ENCODE peak calls at places on chromosomes 1 and 21, in nine cellular contexts. F, N, I, R, P, Y, X, V and H are unnamed samples.

GRCh38 chr1:30837653-30838052 is 70.9 kb downstream of the SDC3 start:
- DNase-seq in F (no peak), N (no peak), I (no peak), R (no peak), P (no peak), Y (no peak), X (no peak), V (no peak), H (no peak)

GRCh38 chr1:225834417-225835329 is 24.7 kb downstream of the EPHX1 start:
- DNase-seq in F (no peak), N (peak), I (peak), R (no peak), P (peak), Y (peak), X (no peak), V (no peak), H (no peak)

GRCh38 chr1:42723511-42723910 is 16.5 kb downstream of the CLDN19 start:
- DNase-seq in F (no peak), N (no peak), I (no peak), R (no peak), P (no peak), Y (no peak), X (no peak), V (no peak), H (no peak)

GRCh38 chr21:40730051-40730760 is 116.8 kb downstream of the DSCAM start:
- DNase-seq in F (no peak), N (no peak), I (no peak), R (no peak), P (no peak), Y (no peak), X (no peak), V (no peak), H (no peak)

GRCh38 chr21:44433791-44434567 is 21.3 kb upstream of the LRRC3 start:
- DNase-seq in F (no peak), N (no peak), I (no peak), R (no peak), P (no peak), Y (peak), X (no peak), V (peak), H (no peak)

GRCh38 chr1:68183895-68184294 is 48.4 kb downstream of the WLS start:
- DNase-seq in F (no peak), N (no peak), I (no peak), R (no peak), P (no peak), Y (no peak), X (no peak), V (no peak), H (no peak)

GRCh38 chr1:181392613-181393170 is 90.6 kb upstream of the CACNA1E start:
- DNase-seq in F (no peak), N (no peak), I (no peak), R (no peak), P (peak), Y (no peak), X (no peak), V (no peak), H (no peak)

GRCh38 chr1:37944816-37945215 is 2.0 kb downstream of the INPP5B start:
- DNase-seq in F (no peak), N (no peak), I (no peak), R (no peak), P (no peak), Y (no peak), X (no peak), V (no peak), H (no peak)

GRCh38 chr1:9655127-9655723 is 3.7 kb downstream of the PIK3CD start:
- DNase-seq in F (peak), N (no peak), I (no peak), R (peak), P (no peak), Y (no peak), X (peak), V (no peak), H (peak)

GRCh38 chr21:46160563-46161179 is 5.3 kb upstream of the FTCD start:
- DNase-seq in F (no peak), N (no peak), I (no peak), R (peak), P (no peak), Y (no peak), X (no peak), V (no peak), H (no peak)

GRCh38 chr1:53656062-53656915 is 82.7 kb downstream of the GLIS1 start:
- DNase-seq in F (no peak), N (peak), I (peak), R (no peak), P (peak), Y (no peak), X (no peak), V (peak), H (no peak)

GRCh38 chr1:165114022-165114888 is 242.3 kb downstream of the LMX1A start:
- DNase-seq in F (no peak), N (no peak), I (peak), R (peak), P (peak), Y (no peak), X (no peak), V (no peak), H (peak)

GRCh38 chr1:32765561-32766327 is 51.4 kb downstream of the YARS1 start:
- DNase-seq in F (no peak), N (no peak), I (no peak), R (no peak), P (no peak), Y (peak), X (no peak), V (no peak), H (peak)

GRCh38 chr1:40014812-40015594 is 25.5 kb upstream of the CAP1 start:
- DNase-seq in F (no peak), N (peak), I (peak), R (no peak), P (peak), Y (no peak), X (no peak), V (no peak), H (no peak)

GRCh38 chr1:228016653-228017355 is 10.0 kb downstream of the WNT3A start:
- DNase-seq in F (no peak), N (no peak), I (no peak), R (no peak), P (no peak), Y (no peak), X (no peak), V (peak), H (peak)

GRCh38 chr1:54953846-54954245 is 26.6 kb upstream of the TMEM61 start:
- DNase-seq in F (no peak), N (no peak), I (no peak), R (no peak), P (no peak), Y (no peak), X (no peak), V (no peak), H (no peak)
- TF ChIP-seq CTCF in F (no peak), N (no peak), I (no peak), R (no peak), P (no peak), Y (no peak), X (no peak), V (no peak), H (no peak)

DNA sequence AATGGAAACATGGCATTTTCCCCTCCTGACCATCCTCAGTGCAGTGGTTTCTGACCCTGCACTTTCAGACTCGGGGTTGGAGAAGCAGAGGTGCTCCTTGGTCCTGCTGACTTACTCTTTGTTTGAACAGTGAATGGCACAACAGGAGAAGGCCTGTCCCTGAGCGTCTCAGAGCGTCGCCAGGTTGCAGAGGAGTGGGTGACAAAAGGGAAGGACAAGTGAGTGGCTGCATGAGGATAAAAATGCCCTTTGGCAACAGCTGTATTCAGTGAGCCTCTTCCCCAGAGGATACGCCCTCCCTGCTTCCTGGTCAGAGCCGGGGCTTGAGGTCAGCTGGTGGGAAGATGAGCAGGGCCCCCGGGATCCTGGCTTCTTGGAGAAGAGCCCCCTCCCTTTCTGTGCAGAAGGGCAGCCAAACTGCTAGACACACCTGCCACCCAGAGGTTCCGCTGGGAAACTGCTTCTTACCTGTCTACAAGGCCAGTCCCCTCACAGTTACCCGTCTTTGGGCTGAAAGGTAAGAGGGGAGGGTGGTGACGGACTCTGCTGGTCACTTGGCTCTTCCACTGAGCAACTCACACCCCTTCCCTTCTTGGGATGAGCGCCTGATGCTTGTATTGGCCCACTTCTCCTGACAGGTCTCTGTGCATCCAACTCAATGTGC is 16.6 kb downstream of the NPL start:
- DNase-seq in F (no peak), N (no peak), I (no peak), R (no peak), P (no peak), Y (no peak), X (no peak), V (no peak), H (no peak)
- TF ChIP-seq CTCF in F (peak), N (no peak), I (no peak), R (no peak), P (no peak), Y (no peak), X (no peak), V (no peak), H (no peak)

GRCh38 chr1:217921126-217921900 is 290.2 kb downstream of the SPATA17 start:
- DNase-seq in F (no peak), N (no peak), I (no peak), R (no peak), P (peak), Y (no peak), X (no peak), V (no peak), H (no peak)
- TF ChIP-seq CTCF in F (no peak), N (no peak), I (no peak), R (no peak), P (no peak), Y (no peak), X (no peak), V (no peak), H (no peak)

DNA sequence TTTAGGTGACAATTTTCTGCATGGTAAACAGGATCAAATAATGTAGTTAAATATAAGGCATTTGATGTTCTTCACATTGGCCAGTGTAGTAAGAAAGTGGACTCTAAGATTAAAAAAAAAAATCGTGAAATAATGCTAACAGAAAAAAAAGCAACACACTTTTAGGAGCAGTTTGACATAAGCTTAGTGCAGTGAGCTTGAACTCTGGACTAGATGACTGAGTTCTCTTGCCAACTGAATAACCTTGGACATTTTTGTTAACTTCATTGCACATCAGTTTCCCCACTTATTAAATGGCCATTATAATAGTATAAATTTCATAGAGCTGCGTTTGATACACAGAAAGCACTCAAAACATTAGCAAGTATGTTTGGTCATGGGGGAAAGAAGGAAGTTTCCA is 649.3 kb upstream of the ADGRL4 start:
- DNase-seq in F (no peak), N (no peak), I (no peak), R (no peak), P (no peak), Y (no peak), X (no peak), V (no peak), H (no peak)
- TF ChIP-seq CTCF in F (no peak), N (no peak), I (no peak), R (no peak), P (no peak), Y (no peak), X (no peak), V (no peak), H (no peak)

DNA sequence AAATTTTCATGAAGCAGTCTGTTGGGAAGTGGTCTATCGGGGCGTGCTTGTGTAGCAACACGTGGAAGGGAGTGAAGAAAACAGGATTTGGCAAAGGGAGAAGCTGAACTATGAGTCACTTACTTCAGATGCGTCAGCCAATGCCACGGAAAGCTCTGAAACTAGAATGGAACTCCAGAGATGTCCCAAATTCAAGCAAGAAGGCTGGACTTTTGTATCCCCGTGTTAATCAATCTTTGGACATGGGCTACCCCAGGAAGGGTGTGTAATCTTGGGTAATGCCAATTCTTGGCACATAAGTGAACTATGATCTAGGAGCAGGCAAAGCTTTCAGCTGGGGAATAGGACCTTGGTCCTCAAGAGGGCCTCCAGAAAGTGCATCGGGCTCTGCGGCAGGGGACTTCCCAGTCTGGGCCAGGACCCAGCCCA is 102.6 kb downstream of the ADSS2 start:
- DNase-seq in F (no peak), N (peak), I (peak), R (no peak), P (peak), Y (peak), X (no peak), V (no peak), H (no peak)
- TF ChIP-seq CTCF in F (no peak), N (no peak), I (no peak), R (no peak), P (no peak), Y (no peak), X (no peak), V (no peak), H (no peak)

DNA sequence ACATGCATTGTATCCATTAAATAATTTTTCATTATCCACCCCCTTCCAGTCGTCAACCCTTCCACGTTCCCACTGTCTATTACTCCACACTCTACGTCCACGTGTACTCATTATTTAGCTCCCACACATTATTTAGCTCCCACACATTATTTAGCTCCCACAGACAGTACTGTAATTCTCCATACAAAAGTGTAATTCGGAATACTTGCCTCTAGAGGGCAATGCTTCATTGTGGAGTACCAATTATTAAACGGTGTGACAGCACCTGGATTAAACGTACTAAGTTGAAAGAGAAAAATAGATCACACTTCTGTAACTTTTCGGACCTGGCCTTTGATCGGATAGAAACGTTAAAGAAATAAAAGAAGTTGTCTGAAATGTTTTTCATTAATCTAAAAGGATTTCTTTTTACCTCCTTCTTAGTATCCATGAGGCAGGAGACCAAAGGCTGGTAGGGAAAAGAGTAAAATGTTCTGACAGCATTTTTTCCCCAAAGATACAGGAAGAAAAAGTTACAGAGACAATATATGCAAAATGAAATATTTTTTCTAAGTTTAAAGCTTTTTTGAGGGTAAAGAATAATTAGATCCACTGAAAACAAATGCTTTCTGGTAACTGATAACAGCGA is 99.2 kb downstream of the LHX8 start:
- DNase-seq in F (no peak), N (no peak), I (peak), R (peak), P (peak), Y (no peak), X (no peak), V (no peak), H (peak)
- TF ChIP-seq CTCF in F (peak), N (peak), I (peak), R (peak), P (peak), Y (peak), X (peak), V (peak), H (peak)

GRCh38 chr1:18817316-18817715 is 42.1 kb downstream of the TAS1R2 start:
- DNase-seq in F (no peak), N (no peak), I (no peak), R (no peak), P (no peak), Y (no peak), X (no peak), V (no peak), H (no peak)
- TF ChIP-seq CTCF in F (no peak), N (no peak), I (no peak), R (no peak), P (no peak), Y (no peak), X (no peak), V (no peak), H (no peak)